ENCODE peak calls at places on chromosome 2, in eight cellular contexts. R is thoracic aorta, T is ovary, E is right lobe of liver, O is uterus, F is psoas muscle, Z is tibial nerve, B is astrocyte of the spinal cord. M is an unnamed sample.

GRCh38 chr2:70936979-70937811 is 1.5 kb downstream of the ATP6V1B1 start:
- DNase-seq in R (no peak), T (no peak), E (peak; percentile 27), O (no peak), F (no peak), Z (no peak), B (no peak), M (no peak)

GRCh38 chr2:74004212-74005182 is 19.8 kb downstream of the TET3 start:
- DNase-seq in R (no peak), T (no peak), E (no peak), O (no peak), F (no peak), Z (no peak), B (no peak), M (no peak)

GRCh38 chr2:236179653-236180500 is 11.7 kb upstream of the GBX2 start:
- DNase-seq in R (no peak), T (no peak), E (no peak), O (no peak), F (no peak), Z (no peak), B (no peak), M (peak; percentile 26)

GRCh38 chr2:226649871-226650660 is 149.6 kb downstream of the IRS1 start:
- DNase-seq in R (peak; percentile 68), T (peak; percentile 72), E (no peak), O (peak; percentile 59), F (peak; percentile 62), Z (peak; percentile 18), B (peak; percentile 99), M (peak; percentile 55)

GRCh38 chr2:237118025-237118424 is 32.3 kb downstream of the COPS8 start:
- DNase-seq in R (no peak), T (no peak), E (no peak), O (no peak), F (no peak), Z (no peak), B (no peak), M (no peak)

GRCh38 chr2:28681216-28681981 is 70.2 kb upstream of the PPP1CB start:
- DNase-seq in R (no peak), T (no peak), E (no peak), O (no peak), F (no peak), Z (no peak), B (peak; percentile 70), M (peak; percentile 68)

GRCh38 chr2:215264374-215264773 is 47.5 kb upstream of the ATIC start:
- DNase-seq in R (no peak), T (no peak), E (no peak), O (no peak), F (no peak), Z (no peak), B (no peak), M (no peak)

GRCh38 chr2:9102861-9103662 is 99.6 kb upstream of the MBOAT2 start:
- DNase-seq in R (no peak), T (no peak), E (no peak), O (no peak), F (no peak), Z (no peak), B (no peak), M (no peak)

GRCh38 chr2:216233281-216233995 is 124.3 kb downstream of the XRCC5 start:
- DNase-seq in R (no peak), T (no peak), E (no peak), O (no peak), F (no peak), Z (no peak), B (no peak), M (no peak)

GRCh38 chr2:46849080-46849715 is 66.4 kb downstream of the MCFD2 start:
- DNase-seq in R (no peak), T (peak; percentile 45), E (no peak), O (peak; percentile 73), F (no peak), Z (no peak), B (peak; percentile 72), M (peak; percentile 8)

GRCh38 chr2:88831792-88832248 is 140.3 kb downstream of the RPIA start:
- DNase-seq in R (no peak), T (no peak), E (no peak), O (no peak), F (peak; percentile 29), Z (no peak), B (peak; percentile 6), M (peak; percentile 56)

GRCh38 chr2:56118474-56118873 is 65.3 kb upstream of the CCDC85A start:
- DNase-seq in R (no peak), T (no peak), E (no peak), O (no peak), F (no peak), Z (no peak), B (no peak), M (no peak)

GRCh38 chr2:67526283-67526682 is 129.2 kb downstream of the ETAA1 start:
- DNase-seq in R (no peak), T (no peak), E (no peak), O (no peak), F (no peak), Z (no peak), B (no peak), M (no peak)

GRCh38 chr2:120320318-120320851 is 25.6 kb upstream of the INHBB start:
- DNase-seq in R (no peak), T (no peak), E (peak; percentile 42), O (no peak), F (no peak), Z (no peak), B (no peak), M (no peak)

GRCh38 chr2:98086491-98087446 is at the start of gene VWA3B:
- DNase-seq in R (no peak), T (peak; percentile 54), E (peak; percentile 77), O (peak; percentile 35), F (peak; percentile 63), Z (no peak), B (peak; percentile 11), M (peak; percentile 55)

GRCh38 chr2:168700615-168701245 is 101.7 kb upstream of the NOSTRIN start:
- DNase-seq in R (no peak), T (no peak), E (no peak), O (no peak), F (no peak), Z (no peak), B (peak; percentile 60), M (no peak)

GRCh38 chr2:204892506-204893255 is 347.4 kb downstream of the PARD3B start:
- DNase-seq in R (no peak), T (no peak), E (no peak), O (no peak), F (no peak), Z (no peak), B (peak; percentile 50), M (no peak)

GRCh38 chr2:160246356-160246755 is 46.3 kb upstream of the ITGB6 start:
- DNase-seq in R (no peak), T (no peak), E (no peak), O (no peak), F (no peak), Z (no peak), B (peak; percentile 48), M (no peak)

GRCh38 chr2:230864605-230865323 is at the start of gene ITM2C:
- DNase-seq in R (no peak), T (peak; percentile 63), E (peak; percentile 65), O (peak; percentile 68), F (peak; percentile 64), Z (no peak), B (peak; percentile 38), M (no peak)
- TF ChIP-seq CTCF in R (no peak), T (no peak), E (peak; percentile 32), O (no peak), F (peak; percentile 31), Z (peak; percentile 36), B (peak; percentile 22), M (peak; percentile 54)

GRCh38 chr2:144511945-144512344 is 8.0 kb downstream of the ZEB2 start:
- DNase-seq in R (no peak), T (no peak), E (no peak), O (no peak), F (no peak), Z (no peak), B (peak; percentile 24), M (no peak)
- TF ChIP-seq CTCF in R (no peak), T (no peak), E (no peak), O (no peak), F (no peak), Z (no peak), B (no peak), M (no peak)

DNA sequence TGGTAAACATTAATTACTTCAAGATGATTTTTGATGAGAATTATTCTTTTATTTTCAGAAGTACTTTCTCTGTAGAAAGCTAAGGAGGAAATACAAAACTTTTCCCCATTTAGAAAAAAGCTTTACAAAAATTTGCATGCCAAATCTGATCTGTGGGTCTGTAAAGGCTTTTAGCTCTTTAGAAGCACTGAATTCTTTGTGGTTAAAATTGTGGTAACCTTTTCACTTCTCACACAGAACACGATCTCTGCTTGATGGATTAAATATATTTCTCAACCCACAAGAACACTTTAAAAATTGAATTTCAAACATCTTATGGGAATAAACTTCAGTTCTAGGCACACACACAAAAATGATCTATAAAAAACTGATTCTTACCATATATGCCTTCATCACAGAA is 63.7 kb downstream of the VIL1 start:
- DNase-seq in R (no peak), T (no peak), E (no peak), O (no peak), F (no peak), Z (no peak), B (peak; percentile 20), M (no peak)
- TF ChIP-seq CTCF in R (no peak), T (no peak), E (no peak), O (no peak), F (no peak), Z (no peak), B (no peak), M (no peak)

DNA sequence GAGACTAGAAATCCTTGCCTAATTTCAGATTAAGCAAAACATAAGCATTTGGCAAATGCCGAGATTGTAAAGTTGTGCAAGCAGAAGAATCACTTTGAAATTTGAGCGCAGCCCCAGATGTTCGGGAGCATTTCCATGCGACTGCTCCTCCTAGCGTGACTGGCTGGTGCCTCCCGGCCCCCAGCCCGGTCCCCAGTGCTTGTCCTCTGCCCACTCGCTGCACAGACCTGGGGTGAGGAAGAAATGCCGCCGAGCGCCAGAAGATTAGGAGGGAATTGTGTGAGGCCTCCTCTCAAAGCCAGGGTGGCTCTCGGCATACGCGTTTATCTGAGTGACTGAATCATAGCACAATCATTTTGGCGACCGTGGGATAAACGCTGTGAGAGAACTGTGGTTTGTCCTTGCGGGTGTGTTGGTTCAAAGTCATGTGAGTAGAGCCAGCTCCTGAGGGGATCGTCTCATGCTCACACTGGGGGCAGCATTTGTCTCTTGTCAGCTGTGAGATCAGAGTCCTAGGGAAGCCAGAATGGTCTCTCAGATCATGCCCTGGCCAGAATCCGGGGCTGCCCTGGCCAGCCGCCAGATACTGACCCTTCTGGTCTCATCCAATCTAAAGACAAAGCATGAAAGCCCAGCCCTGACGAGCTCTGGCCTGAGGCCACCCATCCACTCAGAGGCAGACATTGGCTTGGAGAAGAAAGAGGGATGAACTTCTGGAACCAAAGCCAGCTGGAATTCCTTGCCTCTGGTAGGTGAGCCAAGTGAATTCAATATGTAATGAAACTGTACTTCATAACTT is 189.3 kb downstream of the SH3RF3 start:
- DNase-seq in R (peak; percentile 43), T (peak; percentile 84), E (no peak), O (peak; percentile 85), F (peak; percentile 91), Z (peak; percentile 57), B (peak; percentile 90), M (no peak)
- TF ChIP-seq CTCF in R (peak; percentile 28), T (no peak), E (no peak), O (peak; percentile 7), F (peak; percentile 14), Z (no peak), B (peak; percentile 9), M (no peak)

GRCh38 chr2:27442282-27442980 is at the start of gene KRTCAP3:
- DNase-seq in R (no peak), T (peak; percentile 47), E (peak; percentile 76), O (no peak), F (peak; percentile 21), Z (no peak), B (no peak), M (no peak)
- TF ChIP-seq CTCF in R (no peak), T (no peak), E (peak; percentile 46), O (no peak), F (no peak), Z (peak; percentile 11), B (no peak), M (no peak)

M was measured in CD14-positive monocyte.